ENCODE peak calls at places on chromosome 15, in six cellular contexts. X is heart right ventricle, N is HepG2, R is adrenal gland, D is cardiac muscle cell, J is psoas muscle. K is an unnamed sample.

GRCh38 chr15:67085818-67086649 is 20.6 kb downstream of the SMAD3 start:
- DNase-seq in X (no peak), R (no peak), J (no peak), N (no peak), D (peak; percentile 96), K (no peak)

GRCh38 chr15:67884514-67885225 is 44.8 kb upstream of the RNU6-1 start:
- DNase-seq in X (peak; percentile 85), R (peak; percentile 84), D (peak; percentile 92), J (peak; percentile 89), N (peak; percentile 89), K (peak; percentile 83)

GRCh38 chr15:81337241-81337640 is 13.3 kb upstream of the STARD5 start:
- DNase-seq in J (no peak), N (no peak), X (no peak), D (no peak), R (no peak), K (no peak)

GRCh38 chr15:91909111-91909510 is 55.6 kb downstream of the SLCO3A1 start:
- DNase-seq in R (no peak), X (no peak), N (no peak), D (no peak), J (no peak), K (no peak)

GRCh38 chr15:65883571-65883970 is 14.3 kb downstream of the RAB11A start:
- DNase-seq in R (no peak), J (no peak), N (no peak), X (no peak), D (no peak), K (no peak)

GRCh38 chr15:37289109-37289765 is 188.9 kb upstream of the MEIS2 start:
- DNase-seq in D (peak; percentile 30), J (no peak), X (no peak), R (no peak), N (peak; percentile 1), K (no peak)

GRCh38 chr15:82878325-82878724 is 68.9 kb downstream of the WHAMM start:
- DNase-seq in N (no peak), J (no peak), D (no peak), X (no peak), R (no peak), K (no peak)

GRCh38 chr15:98901438-98901837 is 106.2 kb downstream of the PGPEP1L start:
- DNase-seq in R (no peak), N (no peak), J (no peak), X (no peak), D (no peak), K (no peak)

GRCh38 chr15:57296473-57297162 is 79.7 kb upstream of the CGNL1 start:
- DNase-seq in N (no peak), J (no peak), D (no peak), X (no peak), R (no peak), K (no peak)

GRCh38 chr15:40252141-40252437 is 13.2 kb downstream of the PAK6 start:
- DNase-seq in R (no peak), X (no peak), J (no peak), D (no peak), N (no peak), K (no peak)

GRCh38 chr15:56919708-56920637 is 1.5 kb downstream of the TCF12 start:
- DNase-seq in N (peak; percentile 18), J (peak; percentile 69), D (peak; percentile 41), R (peak; percentile 27), X (peak; percentile 30), K (no peak)

GRCh38 chr15:95690631-95691340 is 639.7 kb upstream of the NR2F2 start:
- DNase-seq in D (no peak), R (no peak), X (no peak), N (no peak), J (no peak), K (no peak)

GRCh38 chr15:82044373-82045178 is 1.2 kb downstream of the MEX3B start:
- DNase-seq in J (peak; percentile 57), X (peak; percentile 46), N (no peak), R (peak; percentile 8), D (peak; percentile 68), K (no peak)

GRCh38 chr15:52093539-52094502 is 18.8 kb downstream of the BCL2L10 start:
- DNase-seq in N (no peak), J (peak; percentile 85), R (peak; percentile 80), X (peak; percentile 21), D (peak; percentile 88), K (peak; percentile 76)

GRCh38 chr15:43922021-43922420 is 95.2 kb downstream of the WDR76 start:
- DNase-seq in J (no peak), D (peak; percentile 62), N (no peak), R (no peak), X (no peak), K (no peak)

GRCh38 chr15:78718842-78719241 is 77.8 kb upstream of the CHRNB4 start:
- DNase-seq in N (no peak), D (no peak), J (no peak), R (no peak), X (no peak), K (no peak)

GRCh38 chr15:81358248-81358647 is 15.8 kb downstream of the TMC3 start:
- DNase-seq in J (no peak), D (no peak), N (no peak), X (no peak), R (no peak), K (no peak)

GRCh38 chr15:25804451-25804850 is 58.7 kb downstream of the ATP10A start:
- DNase-seq in N (no peak), X (no peak), D (no peak), J (no peak), R (no peak), K (no peak)

GRCh38 chr15:57259511-57260143 is 116.7 kb upstream of the CGNL1 start:
- DNase-seq in J (no peak), R (no peak), N (no peak), D (no peak), X (no peak), K (no peak)

GRCh38 chr15:57237282-57237642 is 139.0 kb upstream of the CGNL1 start:
- DNase-seq in N (no peak), J (no peak), X (no peak), D (no peak), R (no peak), K (no peak)

GRCh38 chr15:79872358-79873017 is 24.3 kb downstream of the MTHFS start:
- DNase-seq in R (peak; percentile 5), J (no peak), X (no peak), D (peak; percentile 72), N (no peak), K (no peak)

GRCh38 chr15:38225381-38225780 is 27.3 kb upstream of the SPRED1 start:
- DNase-seq in D (no peak), R (no peak), X (no peak), N (no peak), J (no peak), K (no peak)

GRCh38 chr15:41921167-41921566 is 27.3 kb upstream of the SPTBN5 start:
- DNase-seq in X (no peak), J (no peak), R (no peak), D (no peak), N (no peak), K (peak; percentile 36)

GRCh38 chr15:84023636-84024035 is 211.9 kb upstream of the GOLGA6L4 start:
- DNase-seq in X (peak; percentile 24), D (peak; percentile 64), R (peak; percentile 6), N (peak; percentile 24), J (no peak), K (no peak)

DNA sequence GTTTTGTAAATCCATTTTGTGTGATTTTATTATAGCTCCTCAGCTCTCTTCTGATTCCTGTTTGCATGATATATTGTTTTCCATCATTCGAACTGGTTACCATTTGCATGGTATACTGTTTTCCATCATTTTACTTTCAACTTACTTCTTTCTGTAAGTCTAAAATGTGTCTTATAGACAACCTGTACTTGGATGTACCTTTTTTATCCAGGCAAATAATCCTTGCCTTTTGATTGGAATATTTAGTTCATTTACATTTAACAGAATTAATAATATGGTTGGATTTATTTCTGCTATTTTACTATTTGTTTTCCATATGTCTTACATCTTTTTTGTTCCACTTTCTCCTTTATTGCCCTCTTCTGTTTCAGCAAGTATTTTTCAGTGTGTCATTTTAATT is 62.8 kb downstream of the CHD2 start:
- DNase-seq in J (no peak), X (no peak), R (no peak), N (no peak), D (no peak), K (no peak)
- H3K36me3 ChIP-seq in J (peaks cover 3% of the 10 kb centered on the region), X (peaks cover 36% of the 10 kb centered on the region), R (peaks cover 44% of the 10 kb centered on the region), N (peaks cover 70% of the 10 kb centered on the region), D (peaks cover 68% of the 10 kb centered on the region), K (peaks cover 3% of the 10 kb centered on the region)

GRCh38 chr15:74461847-74462511 is 1.0 kb upstream of the UBL7 start:
- DNase-seq in D (no peak), J (no peak), R (no peak), X (no peak), N (no peak), K (no peak)
- H3K4me3 ChIP-seq in D (peak overlapping the region; percentile 74), J (peak overlapping the region; percentile 96), R (no peak overlapping the region), X (peak overlapping the region; percentile 50), N (peak overlapping the region; percentile 86), K (peak overlapping the region; percentile 71)

DNA sequence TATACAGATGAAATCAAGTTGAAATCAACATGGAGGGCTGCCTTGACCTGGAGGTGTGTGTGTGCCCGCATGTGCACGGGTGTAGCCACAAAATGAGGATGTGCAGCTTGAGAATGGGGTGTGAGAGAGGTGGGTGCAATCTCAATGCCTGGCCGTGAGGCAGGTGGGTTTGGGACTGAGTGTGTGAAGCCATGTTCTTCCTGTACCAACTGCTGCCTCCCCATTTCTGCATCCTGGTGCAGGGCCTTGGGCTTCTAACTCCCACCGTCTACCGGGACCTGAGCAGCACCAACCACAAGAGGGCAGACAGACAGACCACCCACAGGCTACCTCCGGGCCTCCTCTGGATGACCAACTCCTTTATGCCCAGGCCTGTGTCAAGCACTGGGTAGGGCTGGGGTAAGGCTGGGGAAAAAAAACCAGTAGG is 161.9 kb upstream of the TLE3 start:
- DNase-seq in N (peak; percentile 9), X (no peak), D (peak; percentile 19), J (peak; percentile 41), R (no peak), K (no peak)
- TF ChIP-seq CTCF in N (peak; percentile 40), X (no peak), D (no peak), J (no peak), R (no peak), K (no peak)

GRCh38 chr15:90471126-90471525 is 58.6 kb upstream of the CRTC3 start:
- DNase-seq in X (no peak), D (no peak), N (no peak), R (no peak), J (no peak), K (no peak)
- H3K36me3 ChIP-seq in X (peaks cover 30% of the 10 kb centered on the region), D (peaks cover 9% of the 10 kb centered on the region), N (peaks cover 20% of the 10 kb centered on the region), R (peaks cover 73% of the 10 kb centered on the region), J (peaks cover 23% of the 10 kb centered on the region), K (peaks cover 4% of the 10 kb centered on the region)

GRCh38 chr15:69088300-69088965 is 72.0 kb upstream of the GLCE start:
- DNase-seq in D (no peak), X (no peak), N (no peak), R (no peak), J (no peak), K (no peak)
- H3K4me3 ChIP-seq in D (no peak overlapping the region), X (no peak overlapping the region), N (no peak overlapping the region), R (no peak overlapping the region), J (no peak overlapping the region), K (no peak overlapping the region)

DNA sequence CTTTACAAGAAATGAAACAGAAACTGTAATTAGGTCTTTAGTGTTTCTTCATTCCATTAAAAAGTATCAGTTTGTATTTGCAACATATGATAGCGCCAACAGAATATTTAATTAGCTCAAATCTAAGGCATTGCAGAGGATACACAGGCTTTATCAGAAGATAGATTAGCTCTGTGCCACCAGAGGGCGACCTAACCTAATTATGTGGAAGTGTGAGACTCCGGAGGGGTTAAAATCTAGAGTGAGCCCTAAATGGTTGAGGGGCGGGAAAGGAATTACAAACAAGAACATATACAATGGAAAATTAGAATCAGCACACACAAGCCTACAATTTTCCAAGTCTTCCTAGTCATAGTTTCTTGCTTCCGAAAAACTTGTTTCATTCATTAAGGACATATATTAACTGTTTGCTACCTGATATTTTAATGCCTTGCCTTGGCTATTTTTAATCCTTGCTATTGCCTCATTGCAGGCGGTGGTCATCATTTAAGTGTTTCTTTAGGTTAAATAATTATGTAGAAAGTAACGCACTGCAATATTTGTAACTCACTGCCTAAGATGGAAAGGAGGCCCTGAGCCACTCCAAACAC is 18.0 kb upstream of the RYR3 start:
- DNase-seq in N (peak; percentile 51), D (peak; percentile 70), X (peak; percentile 42), R (peak; percentile 76), J (no peak), K (no peak)
- TF ChIP-seq CTCF in N (peak; percentile 66), D (peak; percentile 64), X (peak; percentile 70), R (peak; percentile 71), J (peak; percentile 72), K (peak; percentile 46)